ENCODE peak calls at places on chromosomes 2 and 18, in five cellular contexts. One of them, this sample, is unnamed.

GRCh38 chr2:29528891-29529520 is 392.4 kb downstream of the ALK start:
- DNase-seq in HCT116: no peak
- DNase-seq in breast epithelium: no peak
- DNase-seq in HL-60: no peak
- DNase-seq in K562: no peak
- DNase-seq in this sample: peak

GRCh38 chr2:152320166-152320565 is 14.8 kb upstream of the FMNL2 start:
- DNase-seq in HCT116: no peak
- DNase-seq in HL-60: no peak
- DNase-seq in K562: no peak
- DNase-seq in breast epithelium: no peak
- DNase-seq in this sample: no peak

GRCh38 chr18:9319333-9319732 is 15.2 kb upstream of the TWSG1 start:
- DNase-seq in K562: no peak
- DNase-seq in breast epithelium: no peak
- DNase-seq in HCT116: no peak
- DNase-seq in HL-60: no peak
- DNase-seq in this sample: no peak

GRCh38 chr2:152047826-152048476 is 50.9 kb downstream of the CACNB4 start:
- DNase-seq in HCT116: no peak
- DNase-seq in HL-60: no peak
- DNase-seq in K562: peak
- DNase-seq in breast epithelium: no peak
- DNase-seq in this sample: no peak

GRCh38 chr2:69185807-69186206 is 172.8 kb downstream of the ANTXR1 start:
- DNase-seq in HL-60: no peak
- DNase-seq in HCT116: no peak
- DNase-seq in K562: no peak
- DNase-seq in breast epithelium: no peak
- DNase-seq in this sample: no peak

GRCh38 chr2:204901591-204901990 is 356.3 kb downstream of the PARD3B start:
- DNase-seq in HCT116: no peak
- DNase-seq in HL-60: no peak
- DNase-seq in K562: no peak
- DNase-seq in breast epithelium: no peak
- DNase-seq in this sample: no peak

GRCh38 chr2:241065355-241065803 is 36.7 kb downstream of the MTERF4 start:
- DNase-seq in HL-60: no peak
- DNase-seq in K562: no peak
- DNase-seq in breast epithelium: peak
- DNase-seq in HCT116: no peak
- DNase-seq in this sample: peak

GRCh38 chr2:17899871-17900270 is 21.4 kb downstream of the KCNS3 start:
- DNase-seq in breast epithelium: no peak
- DNase-seq in K562: no peak
- DNase-seq in HCT116: no peak
- DNase-seq in HL-60: no peak
- DNase-seq in this sample: no peak

GRCh38 chr2:137969418-137969765 is 5.1 kb downstream of the HNMT start:
- DNase-seq in breast epithelium: peak
- DNase-seq in HCT116: no peak
- DNase-seq in HL-60: peak
- DNase-seq in K562: no peak
- DNase-seq in this sample: no peak

GRCh38 chr2:162795312-162795711 is 43.3 kb downstream of the KCNH7 start:
- DNase-seq in breast epithelium: no peak
- DNase-seq in HL-60: no peak
- DNase-seq in K562: no peak
- DNase-seq in HCT116: no peak
- DNase-seq in this sample: no peak

GRCh38 chr2:160635488-160635887 is 141.9 kb upstream of the RBMS1 start:
- DNase-seq in breast epithelium: no peak
- DNase-seq in HCT116: no peak
- DNase-seq in HL-60: no peak
- DNase-seq in K562: no peak
- DNase-seq in this sample: no peak

GRCh38 chr18:3595282-3596273 is 145.6 kb downstream of the TGIF1 start:
- DNase-seq in HCT116: no peak
- DNase-seq in K562: peak
- DNase-seq in HL-60: peak
- DNase-seq in breast epithelium: peak
- DNase-seq in this sample: no peak

GRCh38 chr2:229027353-229028115 is 243.6 kb downstream of the PID1 start:
- DNase-seq in HCT116: no peak
- DNase-seq in breast epithelium: no peak
- DNase-seq in K562: no peak
- DNase-seq in HL-60: no peak
- DNase-seq in this sample: no peak

GRCh38 chr2:73987109-73987947 is 2.6 kb downstream of the TET3 start:
- DNase-seq in breast epithelium: no peak
- DNase-seq in HL-60: peak
- DNase-seq in HCT116: no peak
- DNase-seq in K562: peak
- DNase-seq in this sample: no peak

DNA sequence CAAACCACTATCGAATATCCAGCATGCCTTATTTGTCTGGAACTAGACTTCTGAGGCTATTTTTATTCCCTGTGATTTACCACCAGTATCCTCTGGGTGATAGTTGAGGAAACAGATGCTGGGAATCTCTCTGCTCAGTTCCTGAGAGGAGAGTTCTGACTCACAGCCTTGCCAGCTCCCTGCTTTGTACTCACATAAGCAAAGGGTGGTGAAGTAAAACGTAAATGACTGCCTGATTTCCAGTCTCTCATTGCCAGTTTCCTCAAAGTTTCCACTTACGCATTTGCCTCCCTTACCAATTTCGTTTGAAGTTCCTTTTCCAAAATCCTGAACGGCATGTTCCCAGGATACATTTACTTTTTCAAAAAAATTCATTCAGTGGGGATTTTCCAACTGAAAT is 69.2 kb upstream of the HNRNPA3 start:
- DNase-seq in HL-60: no peak
- DNase-seq in K562: no peak
- DNase-seq in HCT116: no peak
- DNase-seq in breast epithelium: no peak
- DNase-seq in this sample: no peak
- TF ChIP-seq POLR2AphosphoS5 in HL-60: no peak
- TF ChIP-seq POLR2AphosphoS5 in K562: no peak
- TF ChIP-seq POLR2AphosphoS5 in HCT116: no peak
- TF ChIP-seq POLR2AphosphoS5 in breast epithelium: no peak
- TF ChIP-seq POLR2AphosphoS5 in this sample: peak

DNA sequence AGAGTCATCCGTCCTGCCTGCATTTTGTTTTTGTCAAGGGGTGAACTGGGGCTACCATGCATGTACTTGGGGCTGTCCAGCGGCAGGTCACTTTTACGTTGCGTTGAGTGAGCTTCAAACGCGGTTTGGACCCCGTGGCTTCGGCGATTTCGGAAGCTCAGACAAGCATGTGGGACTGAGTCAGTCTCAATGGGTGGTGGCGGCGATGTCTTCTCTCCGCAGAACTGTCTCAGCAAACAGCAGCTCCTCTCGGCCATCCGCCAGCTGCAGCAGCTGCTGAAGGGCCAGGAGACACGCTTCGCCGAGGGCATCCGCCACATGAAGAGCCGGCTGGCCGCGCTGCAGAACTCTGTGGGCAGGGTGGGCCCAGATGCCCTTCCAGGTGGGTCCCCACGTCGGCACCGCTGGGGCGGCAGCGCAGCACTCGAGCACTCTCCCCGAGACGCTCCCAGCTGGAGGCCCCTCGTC is 21.3 kb downstream of the FBLN7 start:
- DNase-seq in HL-60: no peak
- DNase-seq in HCT116: no peak
- DNase-seq in breast epithelium: no peak
- DNase-seq in K562: no peak
- DNase-seq in this sample: no peak
- TF ChIP-seq CTCF in HL-60: no peak
- TF ChIP-seq CTCF in HCT116: no peak
- TF ChIP-seq CTCF in breast epithelium: no peak
- TF ChIP-seq CTCF in K562: no peak
- TF ChIP-seq CTCF in this sample: no peak

GRCh38 chr2:215484570-215484969 is 48.7 kb upstream of the FN1 start:
- DNase-seq in K562: no peak
- DNase-seq in HL-60: no peak
- DNase-seq in HCT116: no peak
- DNase-seq in breast epithelium: no peak
- DNase-seq in this sample: no peak
- TF ChIP-seq POLR2AphosphoS5 in K562: no peak
- TF ChIP-seq POLR2AphosphoS5 in HL-60: no peak
- TF ChIP-seq POLR2AphosphoS5 in HCT116: no peak
- TF ChIP-seq POLR2AphosphoS5 in breast epithelium: no peak
- TF ChIP-seq POLR2AphosphoS5 in this sample: no peak

DNA sequence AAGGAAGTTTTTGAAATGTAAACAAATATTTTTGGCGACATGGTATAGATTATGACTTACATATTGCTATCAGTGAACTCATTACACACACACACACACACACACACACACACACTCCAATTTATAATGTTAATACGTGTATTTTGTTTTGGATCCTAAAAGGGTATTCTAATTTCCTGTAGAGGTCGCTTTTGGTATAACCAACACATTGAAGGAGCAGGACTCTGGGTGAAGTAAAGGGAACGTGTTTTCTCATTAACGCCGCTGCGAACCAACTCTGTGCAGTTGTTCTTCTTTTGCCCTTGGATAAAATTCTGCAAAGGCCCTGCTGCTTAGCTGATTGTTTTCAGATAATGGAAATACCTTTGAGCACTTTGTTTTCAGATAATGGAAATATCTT is 190.4 kb downstream of the PMAIP1 start:
- DNase-seq in K562: peak
- DNase-seq in HL-60: peak
- DNase-seq in breast epithelium: no peak
- DNase-seq in HCT116: no peak
- DNase-seq in this sample: no peak
- TF ChIP-seq CTCF in K562: peak
- TF ChIP-seq CTCF in HL-60: no peak
- TF ChIP-seq CTCF in breast epithelium: no peak
- TF ChIP-seq CTCF in HCT116: no peak
- TF ChIP-seq CTCF in this sample: no peak

DNA sequence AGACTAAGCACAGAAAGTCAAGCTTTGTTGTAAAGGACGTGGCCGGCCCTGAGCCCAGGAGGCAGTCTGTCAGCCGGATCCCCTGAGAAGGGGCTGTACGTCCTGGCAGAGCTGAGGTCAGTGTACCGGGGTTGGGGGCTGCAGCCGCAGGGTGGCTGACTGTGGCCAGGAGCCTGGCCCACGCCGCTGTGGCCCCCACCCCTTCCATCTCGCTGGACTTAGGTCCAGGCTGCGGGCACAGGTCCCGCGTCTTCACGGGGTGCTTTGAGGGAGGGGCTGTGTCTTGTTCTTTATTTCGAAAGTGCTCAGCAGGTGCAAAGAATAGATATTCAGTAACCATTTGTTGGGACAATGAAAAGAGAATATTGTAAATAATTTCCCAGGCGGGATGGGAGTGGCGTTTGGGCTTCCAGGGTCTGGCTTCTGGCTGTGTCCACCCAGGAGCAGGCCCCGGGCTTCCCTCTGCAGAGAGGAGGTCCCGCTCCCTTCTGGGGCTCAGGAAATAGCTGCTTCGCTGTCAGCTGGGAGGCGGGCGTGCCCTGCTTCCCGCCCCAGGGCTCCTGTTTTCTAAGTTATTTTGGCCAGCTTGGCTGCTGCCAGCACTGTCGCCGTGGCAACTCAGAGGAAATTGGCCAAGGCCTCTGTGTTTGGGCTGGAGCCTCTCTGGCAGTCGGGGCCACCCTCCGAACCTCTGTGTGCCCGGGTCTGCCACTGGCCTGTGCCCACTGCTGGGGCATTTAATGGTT is 7.4 kb downstream of the NFATC1 start:
- DNase-seq in K562: no peak
- DNase-seq in HCT116: no peak
- DNase-seq in breast epithelium: peak
- DNase-seq in HL-60: peak
- DNase-seq in this sample: no peak
- TF ChIP-seq POLR2AphosphoS5 in K562: no peak
- TF ChIP-seq POLR2AphosphoS5 in HCT116: no peak
- TF ChIP-seq POLR2AphosphoS5 in breast epithelium: no peak
- TF ChIP-seq POLR2AphosphoS5 in HL-60: no peak
- TF ChIP-seq POLR2AphosphoS5 in this sample: peak

GRCh38 chr2:126798276-126799140 is 100.2 kb upstream of the TEX51 start:
- DNase-seq in HL-60: no peak
- DNase-seq in K562: no peak
- DNase-seq in HCT116: no peak
- DNase-seq in breast epithelium: no peak
- DNase-seq in this sample: peak
- TF ChIP-seq CTCF in HL-60: no peak
- TF ChIP-seq CTCF in K562: no peak
- TF ChIP-seq CTCF in HCT116: no peak
- TF ChIP-seq CTCF in breast epithelium: no peak
- TF ChIP-seq CTCF in this sample: no peak

GRCh38 chr2:86038291-86039081 is 67.2 kb downstream of the POLR1A start:
- DNase-seq in HCT116: no peak
- DNase-seq in breast epithelium: no peak
- DNase-seq in K562: no peak
- DNase-seq in HL-60: peak
- DNase-seq in this sample: no peak
- TF ChIP-seq POLR2AphosphoS5 in HCT116: no peak
- TF ChIP-seq POLR2AphosphoS5 in breast epithelium: no peak
- TF ChIP-seq POLR2AphosphoS5 in K562: no peak
- TF ChIP-seq POLR2AphosphoS5 in HL-60: peak
- TF ChIP-seq POLR2AphosphoS5 in this sample: peak

DNA sequence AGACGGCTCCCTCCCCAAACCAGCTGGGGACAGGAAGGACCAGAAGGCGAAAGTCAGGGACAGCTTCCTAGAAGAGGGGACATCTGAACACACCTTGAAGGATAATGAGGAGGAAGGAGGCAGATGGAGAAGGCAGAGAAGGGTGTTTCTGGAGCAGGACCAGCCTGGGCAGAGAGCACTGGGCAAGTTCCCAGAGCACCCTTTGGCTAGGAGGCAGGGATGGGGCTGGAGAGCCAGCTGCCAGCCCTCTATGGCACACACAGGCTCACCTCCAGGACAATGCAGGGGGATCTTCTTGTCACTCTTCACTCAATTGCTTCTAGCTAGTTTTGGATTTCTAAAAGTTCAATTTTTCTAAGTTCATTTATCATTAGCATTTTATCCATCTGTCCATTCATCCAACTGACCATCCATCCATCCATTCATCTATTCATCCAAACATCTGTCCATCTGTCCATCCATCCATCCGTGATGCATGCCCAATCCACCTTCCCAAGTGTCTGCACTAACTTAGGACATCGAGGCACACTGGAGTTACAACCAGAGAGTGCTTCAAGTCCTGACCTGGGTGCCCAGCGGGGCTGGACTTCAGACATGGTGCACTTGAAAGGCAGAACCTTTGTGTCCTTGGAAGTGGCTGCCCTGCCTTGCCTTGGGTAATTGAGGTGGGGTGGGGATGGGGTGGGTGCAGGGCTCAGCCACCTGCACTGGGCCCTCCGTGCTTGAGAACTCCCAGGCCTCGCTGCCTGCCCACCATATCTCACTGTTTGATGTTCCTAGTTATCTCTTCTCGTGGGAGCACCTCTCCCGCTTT is 42.5 kb downstream of the INHBB start:
- DNase-seq in breast epithelium: no peak
- DNase-seq in HCT116: no peak
- DNase-seq in K562: no peak
- DNase-seq in HL-60: no peak
- DNase-seq in this sample: no peak
- TF ChIP-seq CTCF in breast epithelium: no peak
- TF ChIP-seq CTCF in HCT116: no peak
- TF ChIP-seq CTCF in K562: no peak
- TF ChIP-seq CTCF in HL-60: no peak
- TF ChIP-seq CTCF in this sample: no peak